ENCODE peak calls at places on chromosomes 6 and 20, in five cellular contexts. S, F, Q, R and U are unnamed samples.

GRCh38 chr6:170503414-170503761 is 49.7 kb downstream of the PSMB1 start:
- DNase-seq in S (no peak), F (no peak), Q (no peak), R (no peak), U (no peak)

GRCh38 chr6:126335210-126335609 is 4.7 kb upstream of the CENPW start:
- DNase-seq in S (no peak), F (no peak), Q (no peak), R (no peak), U (no peak)

GRCh38 chr6:37638414-37639079 is 59.1 kb downstream of the MDGA1 start:
- DNase-seq in S (no peak), F (no peak), Q (no peak), R (no peak), U (no peak)

GRCh38 chr20:4112490-4113420 is 97.4 kb upstream of the RNF24 start:
- DNase-seq in S (peak; percentile 86), F (peak; percentile 84), Q (peak; percentile 45), R (no peak), U (no peak)

GRCh38 chr20:44849712-44850111 is 35.8 kb upstream of the YWHAB start:
- DNase-seq in S (no peak), F (no peak), Q (no peak), R (no peak), U (no peak)

GRCh38 chr6:49463612-49463967 is 420 bp downstream of the CENPQ start:
- DNase-seq in S (no peak), F (no peak), Q (no peak), R (no peak), U (no peak)

GRCh38 chr6:162119349-162119748 is 608.2 kb downstream of the PRKN start:
- DNase-seq in S (no peak), F (peak; percentile 88), Q (peak; percentile 36), R (peak; percentile 57), U (no peak)

GRCh38 chr20:33014336-33015113 is 7.0 kb downstream of the BPIFB2 start:
- DNase-seq in S (no peak), F (no peak), Q (no peak), R (peak; percentile 42), U (no peak)

GRCh38 chr20:25082498-25082873 is 545 bp upstream of the VSX1 start:
- DNase-seq in S (no peak), F (peak; percentile 82), Q (no peak), R (no peak), U (no peak)

GRCh38 chr6:42236030-42236429 is 18.4 kb upstream of the MRPS10 start:
- DNase-seq in S (no peak), F (peak; percentile 71), Q (no peak), R (no peak), U (no peak)

GRCh38 chr20:59205044-59205443 is 41.4 kb downstream of the ZNF831 start:
- DNase-seq in S (no peak), F (no peak), Q (no peak), R (no peak), U (no peak)

GRCh38 chr6:38434051-38434450 is 205.7 kb downstream of the BTBD9 start:
- DNase-seq in S (no peak), F (no peak), Q (no peak), R (no peak), U (no peak)

GRCh38 chr6:148657053-148657452 is 89.8 kb upstream of the UST start:
- DNase-seq in S (no peak), F (no peak), Q (no peak), R (peak; percentile 78), U (no peak)

GRCh38 chr6:4587171-4587570 is 189.0 kb upstream of the CDYL start:
- DNase-seq in S (no peak), F (no peak), Q (no peak), R (no peak), U (no peak)

GRCh38 chr6:111952326-111952725 is 79.1 kb upstream of the FYN start:
- DNase-seq in S (no peak), F (no peak), Q (no peak), R (no peak), U (no peak)

GRCh38 chr6:34571388-34571787 is 15.3 kb upstream of the SPDEF start:
- DNase-seq in S (no peak), F (no peak), Q (no peak), R (no peak), U (no peak)

GRCh38 chr6:11616200-11616611 is 78.7 kb downstream of the TMEM170B start:
- DNase-seq in S (no peak), F (peak; percentile 78), Q (no peak), R (no peak), U (peak; percentile 22)

GRCh38 chr20:35151739-35152138 is 4.6 kb upstream of the EDEM2 start:
- DNase-seq in S (no peak), F (peak; percentile 40), Q (no peak), R (no peak), U (no peak)

GRCh38 chr6:137877113-137877512 is 10.1 kb downstream of the TNFAIP3 start:
- DNase-seq in S (no peak), F (no peak), Q (no peak), R (no peak), U (no peak)

GRCh38 chr6:4608361-4609115 is 167.7 kb upstream of the CDYL start:
- DNase-seq in S (no peak), F (no peak), Q (no peak), R (no peak), U (no peak)

GRCh38 chr6:41302638-41303037 is 16.2 kb upstream of the TREM1 start:
- DNase-seq in S (no peak), F (no peak), Q (no peak), R (peak; percentile 64), U (no peak)

GRCh38 chr6:125904871-125905270 is 51.7 kb upstream of the HINT3 start:
- DNase-seq in S (no peak), F (no peak), Q (no peak), R (peak; percentile 17), U (peak; percentile 37)

DNA sequence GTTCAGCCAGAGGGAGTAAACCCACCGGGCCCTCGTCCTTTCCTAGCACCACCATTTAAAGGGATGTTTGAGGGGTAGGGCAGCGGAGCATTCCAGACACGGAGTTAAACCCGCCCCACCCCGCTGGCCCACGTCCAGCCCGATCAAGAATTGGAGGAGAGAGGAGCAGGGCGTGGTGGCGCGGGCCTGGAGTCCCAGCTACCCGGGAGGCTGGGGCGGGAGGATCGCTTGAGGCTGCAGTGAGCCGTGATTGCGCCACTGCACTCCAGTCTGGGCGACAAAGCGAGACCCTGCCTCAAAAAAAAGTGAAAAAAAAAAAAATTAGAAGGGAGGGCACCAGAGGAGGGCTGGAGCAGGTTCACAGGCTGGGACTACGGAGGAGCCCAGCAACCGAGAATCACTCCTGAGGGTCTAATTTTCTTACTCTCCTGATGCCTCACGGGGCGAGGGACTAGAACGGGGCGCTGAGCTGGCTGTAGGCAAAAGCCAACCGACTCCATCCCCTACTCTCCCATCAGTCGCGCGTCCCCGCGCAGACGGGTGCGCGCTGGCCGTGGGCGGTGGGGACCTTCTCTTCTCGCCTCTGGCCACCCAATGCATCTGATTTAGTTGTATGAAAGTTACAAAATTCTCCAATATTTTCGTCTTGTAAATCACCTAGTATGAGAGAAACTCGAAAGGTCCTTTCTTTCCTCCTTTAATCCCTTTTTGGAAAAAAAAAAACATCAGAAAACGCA is 6.1 kb upstream of the HSPA1B start:
- DNase-seq in S (peak; percentile 84), F (peak; percentile 95), Q (peak; percentile 84), R (peak; percentile 81), U (no peak)
- TF ChIP-seq POLR2A in S (no peak), F (no peak), Q (peak; percentile 49), R (peak; percentile 35), U (peak; percentile 58)

DNA sequence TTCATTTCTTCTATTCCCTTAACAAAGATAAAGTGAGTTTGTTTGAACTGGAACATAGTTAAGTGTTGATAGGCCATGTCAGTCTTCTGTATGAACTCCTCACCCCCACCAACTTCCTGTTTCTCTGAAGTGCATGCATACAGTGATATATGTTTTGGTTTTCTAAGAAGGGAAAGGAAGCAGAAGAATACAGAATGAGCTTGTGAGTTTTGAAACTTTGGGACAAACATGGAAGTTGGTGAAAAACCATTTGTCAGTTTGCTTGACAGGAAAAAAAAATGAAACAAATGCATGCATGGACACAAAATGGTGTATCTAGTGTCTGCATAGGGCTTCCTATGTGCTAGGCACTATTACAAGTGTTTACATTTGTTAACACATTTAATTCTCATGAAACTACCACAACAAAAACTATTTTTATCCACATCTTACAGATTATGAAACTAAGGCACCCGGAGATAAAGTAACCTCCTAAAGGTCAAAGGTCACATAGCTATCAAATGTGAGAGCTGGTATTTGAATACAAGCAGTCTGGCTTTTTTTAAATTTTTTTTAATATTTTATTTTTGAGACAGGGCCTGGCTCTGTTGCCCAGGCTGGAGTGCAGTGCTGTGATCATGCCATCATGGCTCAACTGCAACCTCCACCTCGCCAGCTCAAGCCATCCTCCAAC is 105.9 kb downstream of the ADGRB3 start:
- DNase-seq in S (no peak), F (no peak), Q (no peak), R (peak; percentile 25), U (no peak)
- TF ChIP-seq POLR2A in S (no peak), F (no peak), Q (no peak), R (no peak), U (no peak)

DNA sequence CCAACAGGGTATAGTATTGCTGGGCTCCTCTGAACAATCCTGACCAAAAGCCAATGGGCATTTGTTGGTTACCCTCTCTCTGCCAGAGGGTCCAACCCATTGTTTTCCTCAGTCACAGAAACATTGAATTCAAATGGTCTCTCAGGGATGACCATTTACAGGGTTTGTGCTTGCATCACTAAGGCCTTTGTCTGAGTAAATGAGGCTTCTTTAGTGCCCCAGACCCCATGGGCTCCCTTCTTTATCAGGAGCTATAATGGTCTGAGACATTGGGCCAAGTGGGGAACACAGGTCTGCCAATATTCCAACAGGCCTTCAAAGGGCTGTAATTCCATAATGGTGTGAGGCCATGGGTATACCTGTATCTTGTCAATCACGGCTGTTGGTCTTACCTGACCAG is 27.1 kb downstream of the GSTA2 start:
- DNase-seq in S (no peak), F (no peak), Q (no peak), R (no peak), U (no peak)
- TF ChIP-seq POLR2A in S (no peak), F (no peak), Q (no peak), R (no peak), U (no peak)

DNA sequence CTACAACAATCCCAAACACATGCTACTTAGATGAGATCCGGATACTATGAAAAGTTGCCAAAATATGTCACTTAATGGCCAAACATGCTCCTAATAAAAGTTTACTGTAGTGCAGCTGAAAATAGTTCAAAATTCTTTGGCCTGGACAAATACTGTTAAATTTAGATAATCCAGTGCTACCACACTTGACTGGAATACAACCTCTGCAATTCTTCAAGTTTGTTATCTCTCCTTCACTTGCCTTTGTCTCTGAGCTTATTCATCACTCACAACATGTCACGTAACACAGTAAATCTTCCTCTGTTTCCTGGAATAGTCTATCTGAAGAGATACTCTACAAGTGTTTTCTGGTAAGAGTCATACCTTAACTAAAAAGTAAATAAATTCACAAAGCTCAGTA is 10.5 kb upstream of the PLN start:
- DNase-seq in S (no peak), F (no peak), Q (no peak), R (no peak), U (no peak)
- TF ChIP-seq POLR2A in S (no peak), F (no peak), Q (no peak), R (no peak), U (no peak)

GRCh38 chr6:158807515-158808441 is 11.4 kb downstream of the EZR start:
- DNase-seq in S (peak; percentile 21), F (peak; percentile 52), Q (no peak), R (no peak), U (no peak)
- TF ChIP-seq POLR2A in S (no peak), F (no peak), Q (no peak), R (no peak), U (no peak)

GRCh38 chr20:39106791-39107190 is 144.6 kb downstream of the DHX35 start:
- DNase-seq in S (no peak), F (no peak), Q (no peak), R (no peak), U (no peak)
- TF ChIP-seq POLR2A in S (no peak), F (no peak), Q (no peak), R (no peak), U (no peak)

GRCh38 chr20:16929756-16930155 is 181.6 kb downstream of the OTOR start:
- DNase-seq in S (no peak), F (no peak), Q (no peak), R (no peak), U (no peak)
- TF ChIP-seq POLR2A in S (no peak), F (no peak), Q (no peak), R (no peak), U (no peak)